ENCODE peak calls at places on chromosomes 13 and 19, in five cellular contexts. R, P, B, A and D are unnamed samples.

GRCh38 chr13:102018716-102019115 is 383.1 kb downstream of the FGF14 start:
- DNase-seq in R (no peak), P (no peak), B (peak), A (no peak), D (no peak)

GRCh38 chr13:25295228-25295627 is 6.2 kb upstream of the NUP58 start:
- DNase-seq in R (no peak), P (no peak), B (no peak), A (no peak), D (no peak)

GRCh38 chr13:40187324-40187795 is 479.1 kb downstream of the FOXO1 start:
- DNase-seq in R (no peak), P (no peak), B (no peak), A (no peak), D (no peak)

GRCh38 chr19:49894879-49895565 is 1.7 kb downstream of the IL4I1 start:
- DNase-seq in R (no peak), P (no peak), B (no peak), A (no peak), D (no peak)

GRCh38 chr19:1540353-1540925 is 16.6 kb downstream of the PLK5 start:
- DNase-seq in R (no peak), P (no peak), B (no peak), A (peak), D (no peak)

GRCh38 chr13:20512042-20512683 is 13.5 kb downstream of the CRYL1 start:
- DNase-seq in R (no peak), P (no peak), B (no peak), A (no peak), D (no peak)

GRCh38 chr13:81223784-81224501 is 883.0 kb upstream of the SPRY2 start:
- DNase-seq in R (no peak), P (no peak), B (no peak), A (no peak), D (no peak)

GRCh38 chr19:5292843-5293606 is 47.6 kb downstream of the PTPRS start:
- DNase-seq in R (no peak), P (no peak), B (peak), A (peak), D (no peak)

GRCh38 chr13:72637561-72637960 is 89.9 kb downstream of the MZT1 start:
- DNase-seq in R (no peak), P (no peak), B (no peak), A (no peak), D (no peak)

GRCh38 chr19:1563251-1563650 is 4.9 kb downstream of the MEX3D start:
- DNase-seq in R (no peak), P (no peak), B (no peak), A (no peak), D (no peak)

DNA sequence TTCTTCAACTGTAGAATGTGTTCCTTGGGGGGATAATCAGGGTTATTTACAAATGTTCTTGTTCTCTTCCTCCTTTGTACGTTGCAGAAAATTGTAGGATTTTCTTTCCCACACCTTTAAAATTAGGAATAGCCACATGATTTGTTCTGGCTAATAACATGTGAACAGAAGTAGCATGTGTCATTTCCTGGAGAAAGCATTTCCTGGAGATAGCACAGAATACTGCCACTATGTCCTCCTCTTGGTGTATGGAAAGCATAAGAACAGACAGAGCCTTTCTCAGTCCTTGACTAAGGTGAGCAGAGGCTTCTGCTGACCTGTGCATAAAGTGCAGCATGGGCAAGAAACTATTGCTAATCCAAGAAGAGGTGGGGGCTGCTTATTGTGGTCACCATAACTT is 101.8 kb downstream of the FAM216B start:
- DNase-seq in R (no peak), P (no peak), B (no peak), A (no peak), D (no peak)
- H3K4me3 ChIP-seq in R (no peak), P (no peak), B (no peak), A (no peak), D (no peak)

GRCh38 chr19:43534305-43534612 is 1.3 kb downstream of the ZNF575 start:
- DNase-seq in R (no peak), P (no peak), B (no peak), A (no peak), D (no peak)

GRCh38 chr19:43532571-43532961 is 422 bp upstream of the ZNF575 start:
- DNase-seq in R (no peak), P (peak), B (no peak), A (no peak), D (no peak)

GRCh38 chr19:43532962-43533545 is at the start of gene ZNF575:
- DNase-seq in R (peak), P (peak), B (peak), A (peak), D (peak)

GRCh38 chr19:43533546-43534304 is 737 bp downstream of the ZNF575 start:
- DNase-seq in R (peak), P (peak), B (peak), A (peak), D (peak)

DNA sequence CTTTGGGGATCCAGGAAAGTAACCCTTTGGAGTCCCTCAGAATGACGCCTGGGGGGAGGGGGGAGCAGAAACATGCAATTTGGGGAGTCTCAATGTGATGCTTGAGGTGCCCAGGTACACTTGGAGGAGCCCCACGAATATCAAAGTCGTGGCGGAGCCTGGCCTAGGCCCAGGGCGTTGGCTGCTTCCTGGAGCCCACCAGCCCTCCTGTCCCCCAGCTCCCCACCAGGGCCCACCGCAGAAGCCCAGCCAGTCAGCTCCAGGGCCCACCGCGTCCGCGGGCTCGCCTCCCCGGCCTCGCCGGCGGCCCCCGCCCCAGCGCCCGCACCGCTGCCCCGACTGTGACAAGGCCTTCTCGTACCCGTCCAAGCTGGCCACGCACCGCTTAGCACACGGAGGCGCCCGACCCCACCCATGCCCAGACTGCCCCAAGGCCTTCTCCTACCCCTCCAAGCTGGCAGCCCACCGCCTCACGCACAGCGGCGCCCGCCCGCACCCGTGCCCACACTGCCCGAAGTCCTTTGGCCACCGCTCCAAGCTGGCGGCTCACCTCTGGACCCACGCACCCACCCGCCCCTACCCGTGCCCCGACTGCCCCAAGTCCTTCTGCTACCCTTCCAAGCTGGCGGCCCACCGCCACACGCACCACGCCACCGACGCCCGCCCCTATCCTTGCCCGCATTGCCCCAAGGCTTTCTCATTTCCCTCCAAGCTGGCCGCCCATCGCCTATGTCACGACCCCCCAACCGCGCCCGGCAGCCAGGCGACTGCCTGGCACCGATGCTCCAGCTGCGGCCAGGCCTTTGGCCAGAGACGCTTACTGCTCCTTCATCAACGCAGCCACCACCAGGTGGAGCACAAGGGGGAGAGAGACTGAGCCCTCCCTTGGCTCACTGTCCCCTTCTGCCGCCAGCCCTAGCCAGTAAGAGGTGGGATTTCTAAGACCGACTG is 2.1 kb downstream of the ZNF575 start:
- DNase-seq in R (no peak), P (no peak), B (no peak), A (peak), D (no peak)
- TF ChIP-seq CTCF in R (peak), P (no peak), B (peak), A (peak), D (peak)

GRCh38 chr13:37929308-37929707 is 59.7 kb upstream of the TRPC4 start:
- DNase-seq in R (no peak), P (no peak), B (no peak), A (no peak), D (no peak)

DNA sequence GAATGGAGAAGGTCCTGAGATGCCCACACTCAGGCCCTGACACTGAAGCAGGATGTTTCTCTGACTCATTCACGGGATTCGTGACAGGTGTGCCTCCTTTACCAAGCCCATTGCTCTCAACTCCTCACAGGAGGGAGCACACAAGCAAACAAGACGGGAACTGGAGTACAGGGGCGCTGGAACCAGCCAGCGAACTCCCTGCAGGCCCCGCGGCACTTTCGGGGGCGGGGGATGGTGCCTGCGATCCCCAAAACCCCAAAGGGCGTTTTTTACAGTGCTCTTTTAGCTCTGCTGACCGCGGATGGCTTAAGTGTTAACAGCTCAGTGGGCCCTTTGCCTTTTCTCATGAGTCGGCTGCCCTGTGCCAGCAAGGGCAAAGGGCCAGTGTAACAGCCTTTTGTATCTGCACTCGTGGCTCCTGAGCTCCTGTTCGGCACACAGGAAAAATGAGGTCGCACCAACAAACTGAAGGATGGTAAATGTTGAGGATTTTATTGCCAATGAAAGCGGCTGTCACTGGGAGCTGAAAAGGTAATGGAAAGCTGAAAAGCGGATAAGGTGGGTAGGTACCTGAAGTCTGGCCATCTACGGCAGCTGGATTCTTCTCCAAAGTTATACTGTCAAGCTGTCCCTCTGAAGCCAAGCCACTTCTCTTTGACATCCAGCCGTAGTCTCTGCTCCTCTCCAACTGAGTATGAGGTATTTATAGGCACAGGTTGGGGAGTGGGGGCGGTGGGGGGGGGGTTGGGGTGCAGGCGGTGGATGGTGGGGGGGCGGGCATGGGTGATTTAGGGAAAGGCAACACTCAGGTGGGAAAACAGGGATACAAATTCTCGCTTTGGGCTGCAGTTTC is 65.0 kb upstream of the TRPC4 start:
- DNase-seq in R (no peak), P (no peak), B (no peak), A (no peak), D (no peak)
- H3K4me3 ChIP-seq in R (no peak), P (no peak), B (no peak), A (no peak), D (no peak)

GRCh38 chr13:91046715-91047327 is 300.7 kb upstream of the MIR17HG start:
- DNase-seq in R (no peak), P (no peak), B (no peak), A (no peak), D (no peak)
- TF ChIP-seq CTCF in R (no peak), P (no peak), B (no peak), A (no peak), D (no peak)

DNA sequence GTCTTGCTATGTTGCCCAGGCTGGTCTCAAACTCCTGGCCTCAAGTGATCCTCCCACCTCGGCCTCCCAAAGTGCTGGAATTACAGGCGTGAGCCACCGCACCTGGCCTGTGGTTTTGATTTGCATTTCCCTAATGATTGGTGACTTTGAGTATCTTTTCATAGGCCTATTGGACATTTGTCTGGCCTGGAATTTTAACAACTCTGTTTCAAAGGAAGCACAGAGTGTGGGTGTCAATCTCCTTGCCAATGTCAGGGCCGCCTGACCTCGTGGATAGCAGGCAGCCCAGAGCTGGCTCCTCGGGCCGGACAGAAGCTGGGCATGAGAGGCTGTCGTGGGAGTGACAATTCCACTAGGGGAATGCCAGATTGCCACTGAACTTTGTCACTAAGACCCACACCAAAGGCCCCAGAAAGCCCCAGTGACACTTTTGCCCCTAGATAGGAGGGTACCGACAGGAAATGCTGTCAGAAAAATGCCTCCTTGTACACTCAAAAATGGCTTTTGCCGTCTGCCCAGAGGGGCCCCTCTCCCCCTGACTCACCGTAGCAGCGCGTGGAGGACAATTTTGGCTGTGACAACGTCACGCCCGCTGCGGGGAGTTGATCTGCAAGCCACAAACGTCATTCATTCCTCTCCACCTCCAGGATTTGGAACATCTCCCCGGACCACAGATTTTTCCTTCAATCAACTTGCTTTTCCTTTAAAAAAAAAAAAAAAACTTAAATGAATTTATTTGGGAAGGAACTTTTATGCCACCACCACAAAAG is 11.7 kb upstream of the ADGRE5 start:
- DNase-seq in R (no peak), P (no peak), B (no peak), A (no peak), D (no peak)
- H3K4me3 ChIP-seq in R (no peak), P (no peak), B (no peak), A (peak), D (no peak)

GRCh38 chr13:94716016-94716415 is 3.7 kb upstream of the SOX21 start:
- DNase-seq in R (no peak), P (no peak), B (no peak), A (no peak), D (no peak)
- TF ChIP-seq CTCF in R (no peak), P (no peak), B (peak), A (no peak), D (peak)

GRCh38 chr19:33794578-33795369 is 1.9 kb upstream of the KCTD15 start:
- DNase-seq in R (no peak), P (no peak), B (no peak), A (no peak), D (no peak)
- H3K4me3 ChIP-seq in R (peak), P (peak), B (peak), A (peak), D (peak)

GRCh38 chr13:109567315-109567714 is 219.1 kb downstream of the IRS2 start:
- DNase-seq in R (no peak), P (no peak), B (no peak), A (no peak), D (no peak)
- TF ChIP-seq CTCF in R (peak), P (no peak), B (no peak), A (no peak), D (no peak)

GRCh38 chr13:39039033-39039432 is 777 bp downstream of the NHLRC3 start:
- DNase-seq in R (no peak), P (no peak), B (no peak), A (no peak), D (no peak)
- H3K4me3 ChIP-seq in R (peak), P (no peak), B (peak), A (peak), D (peak)

DNA sequence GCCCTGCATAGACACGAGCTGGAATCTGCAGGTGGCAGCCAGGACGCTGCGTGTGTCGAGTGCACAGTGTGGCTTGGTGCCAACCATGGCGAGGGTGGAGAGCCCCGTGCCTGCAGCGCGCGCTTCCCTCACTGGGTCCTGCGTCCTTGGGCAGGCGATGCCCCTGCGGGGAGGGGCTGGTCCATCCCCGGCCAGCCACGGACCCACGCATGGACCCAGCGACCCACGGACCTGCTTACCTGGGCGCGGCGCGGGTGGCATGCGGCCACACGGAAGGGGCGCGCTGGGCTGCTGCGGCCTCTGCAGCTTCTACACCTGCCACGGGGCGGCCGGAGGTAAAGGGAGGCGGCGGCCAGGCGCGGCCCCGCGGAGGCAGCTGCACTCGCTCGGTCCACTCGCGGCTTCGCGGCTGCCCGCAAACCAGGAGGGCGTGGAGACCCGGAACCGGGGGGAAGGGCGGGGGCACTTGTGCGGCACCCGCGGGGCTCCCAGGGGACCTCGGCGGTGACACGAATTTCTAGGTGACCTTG is 569 bp upstream of the MCF2L start:
- DNase-seq in R (no peak), P (no peak), B (no peak), A (no peak), D (no peak)
- TF ChIP-seq CTCF in R (no peak), P (no peak), B (no peak), A (no peak), D (peak)